ENCODE peak calls at places on chromosomes 3 and 15, in eight cellular contexts. E is NCI-H524, G is T-helper 9 cell, B is anterior cingulate cortex, Z is SK-N-SH, U is H4, C is H9, P is H54. W is an unnamed sample.

GRCh38 chr3:122767690-122768372 is 25.8 kb downstream of the HSPBAP1 start:
- DNase-seq in Z (no peak), G (no peak), P (no peak), C (no peak), E (no peak), U (no peak), B (no peak), W (no peak)

GRCh38 chr3:178385280-178385952 is 150.8 kb upstream of the KCNMB2 start:
- DNase-seq in U (peak), C (no peak), E (peak), P (no peak), Z (peak), B (no peak), G (no peak), W (peak)

GRCh38 chr3:170132335-170132734 is 49.2 kb downstream of the PHC3 start:
- DNase-seq in C (no peak), Z (no peak), B (no peak), U (no peak), P (no peak), G (no peak), E (no peak), W (no peak)

GRCh38 chr3:167102071-167102470 is 278.0 kb downstream of the ZBBX start:
- DNase-seq in B (no peak), U (no peak), C (peak), Z (no peak), G (no peak), E (peak), P (no peak), W (no peak)

GRCh38 chr3:120357807-120358206 is 8.7 kb upstream of the LRRC58 start:
- DNase-seq in E (no peak), C (no peak), G (no peak), P (no peak), B (no peak), Z (no peak), U (no peak), W (no peak)

GRCh38 chr3:30347679-30348216 is 258.7 kb upstream of the TGFBR2 start:
- DNase-seq in E (peak), P (peak), B (no peak), U (no peak), C (no peak), Z (no peak), G (no peak), W (peak)

GRCh38 chr15:29126821-29127461 is 142.7 kb downstream of the NSMCE3 start:
- DNase-seq in C (no peak), G (no peak), E (peak), P (no peak), Z (peak), U (no peak), B (no peak), W (no peak)

GRCh38 chr3:157647820-157648219 is 144.6 kb upstream of the VEPH1 start:
- DNase-seq in G (no peak), U (no peak), Z (no peak), B (no peak), C (no peak), P (no peak), E (no peak), W (no peak)

GRCh38 chr3:29382399-29382798 is 101.5 kb downstream of the RBMS3 start:
- DNase-seq in B (no peak), Z (no peak), U (no peak), G (no peak), E (no peak), P (no peak), C (no peak), W (no peak)

GRCh38 chr3:10983219-10983916 is 9.2 kb upstream of the SLC6A1 start:
- DNase-seq in G (no peak), U (peak), Z (peak), E (peak), B (no peak), C (peak), P (peak), W (peak)

GRCh38 chr3:154842546-154842945 is 237.6 kb upstream of the MME start:
- DNase-seq in C (no peak), U (no peak), E (no peak), P (no peak), Z (no peak), B (no peak), G (no peak), W (no peak)

GRCh38 chr3:194296832-194297666 is 54.1 kb downstream of the CPN2 start:
- DNase-seq in E (peak), B (no peak), P (no peak), Z (no peak), C (peak), U (no peak), G (no peak), W (no peak)

GRCh38 chr15:92831459-92832229 is 68.5 kb upstream of the CHD2 start:
- DNase-seq in E (peak), C (peak), P (peak), Z (peak), G (peak), U (peak), B (peak), W (peak)

GRCh38 chr3:48536787-48537186 is 19.8 kb downstream of the PFKFB4 start:
- DNase-seq in B (no peak), C (no peak), G (no peak), E (no peak), P (no peak), Z (no peak), U (no peak), W (no peak)

GRCh38 chr15:29871401-29871800 is 49.1 kb upstream of the TJP1 start:
- DNase-seq in G (no peak), B (peak), C (no peak), Z (no peak), U (no peak), E (no peak), P (no peak), W (no peak)

GRCh38 chr15:67593561-67593960 is 51.1 kb downstream of the MAP2K5 start:
- DNase-seq in E (no peak), Z (no peak), U (no peak), C (no peak), P (no peak), G (no peak), B (no peak), W (no peak)

GRCh38 chr15:50767332-50767861 is 1.9 kb upstream of the SPPL2A start:
- DNase-seq in Z (no peak), B (no peak), P (no peak), G (no peak), U (no peak), C (no peak), E (no peak), W (no peak)

GRCh38 chr3:9439331-9439730 is 41.9 kb downstream of the SETD5 start:
- DNase-seq in P (no peak), Z (no peak), E (no peak), U (no peak), B (no peak), C (no peak), G (no peak), W (no peak)

GRCh38 chr3:152388631-152389030 is 119.9 kb downstream of the MBNL1 start:
- DNase-seq in C (no peak), U (no peak), P (no peak), Z (no peak), B (no peak), E (no peak), G (no peak), W (peak)

GRCh38 chr15:93476491-93477176 is 387.6 kb upstream of the RGMA start:
- DNase-seq in Z (no peak), G (no peak), C (no peak), P (no peak), E (no peak), B (no peak), U (no peak), W (no peak)

GRCh38 chr15:88904808-88905327 is 8.3 kb downstream of the MFGE8 start:
- DNase-seq in B (peak), P (peak), Z (peak), U (peak), E (peak), G (peak), C (peak), W (peak)

GRCh38 chr3:194312743-194313281 is 38.3 kb downstream of the CPN2 start:
- DNase-seq in E (peak), C (no peak), P (no peak), G (no peak), B (no peak), Z (no peak), U (peak), W (no peak)

W was measured in RWPE1.